ENCODE peak calls at places on chromosomes 13 and 19, in four cellular contexts. One of them, this sample, is unnamed.

GRCh38 chr19:48196933-48197665 is 26.6 kb downstream of the ZSWIM9 start:
- DNase-seq in stomach: no peak
- DNase-seq in fibroblast of pulmonary artery: peak
- DNase-seq in GM06990: no peak
- DNase-seq in this sample: no peak

GRCh38 chr13:33069365-33069764 is 53.1 kb downstream of the KL start:
- DNase-seq in stomach: no peak
- DNase-seq in fibroblast of pulmonary artery: no peak
- DNase-seq in GM06990: no peak
- DNase-seq in this sample: no peak

GRCh38 chr19:1851581-1852293 is 3.5 kb upstream of the REXO1 start:
- DNase-seq in stomach: no peak
- DNase-seq in fibroblast of pulmonary artery: no peak
- DNase-seq in GM06990: no peak
- DNase-seq in this sample: peak

GRCh38 chr13:106083620-106084350 is 451.7 kb downstream of the EFNB2 start:
- DNase-seq in stomach: peak
- DNase-seq in fibroblast of pulmonary artery: peak
- DNase-seq in GM06990: no peak
- DNase-seq in this sample: no peak

GRCh38 chr13:58051807-58052375 is 420.3 kb downstream of the PCDH17 start:
- DNase-seq in stomach: no peak
- DNase-seq in fibroblast of pulmonary artery: no peak
- DNase-seq in GM06990: no peak
- DNase-seq in this sample: no peak

GRCh38 chr13:22061371-22061805 is 390.5 kb downstream of the FGF9 start:
- DNase-seq in stomach: no peak
- DNase-seq in fibroblast of pulmonary artery: no peak
- DNase-seq in GM06990: peak
- DNase-seq in this sample: no peak

GRCh38 chr19:13974073-13974472 is 21.8 kb downstream of the DCAF15 start:
- DNase-seq in stomach: peak
- DNase-seq in fibroblast of pulmonary artery: peak
- DNase-seq in GM06990: no peak
- DNase-seq in this sample: no peak

GRCh38 chr13:41064493-41064892 is 3.2 kb downstream of the WBP4 start:
- DNase-seq in stomach: no peak
- DNase-seq in fibroblast of pulmonary artery: peak
- DNase-seq in GM06990: no peak
- DNase-seq in this sample: no peak

GRCh38 chr19:6099037-6099436 is 11.3 kb downstream of the RFX2 start:
- DNase-seq in stomach: no peak
- DNase-seq in fibroblast of pulmonary artery: no peak
- DNase-seq in GM06990: no peak
- DNase-seq in this sample: no peak

GRCh38 chr19:6218497-6219146 is 61.2 kb downstream of the MLLT1 start:
- DNase-seq in stomach: peak
- DNase-seq in fibroblast of pulmonary artery: peak
- DNase-seq in GM06990: peak
- DNase-seq in this sample: peak

GRCh38 chr19:42091300-42092266 is 15.6 kb downstream of the ZNF574 start:
- DNase-seq in stomach: peak
- DNase-seq in fibroblast of pulmonary artery: peak
- DNase-seq in GM06990: no peak
- DNase-seq in this sample: no peak

GRCh38 chr19:44212865-44213346 is 574 bp downstream of the ZNF227 start:
- DNase-seq in stomach: no peak
- DNase-seq in fibroblast of pulmonary artery: peak
- DNase-seq in GM06990: no peak
- DNase-seq in this sample: no peak

GRCh38 chr19:35752746-35753350 is 4.0 kb downstream of the HSPB6 start:
- DNase-seq in stomach: no peak
- DNase-seq in fibroblast of pulmonary artery: no peak
- DNase-seq in GM06990: no peak
- DNase-seq in this sample: no peak

GRCh38 chr13:110869805-110870706 is 44.8 kb downstream of the ANKRD10 start:
- DNase-seq in stomach: peak
- DNase-seq in fibroblast of pulmonary artery: peak
- DNase-seq in GM06990: no peak
- DNase-seq in this sample: peak

GRCh38 chr13:34941835-34942731 is at the start of gene NBEA:
- DNase-seq in stomach: peak
- DNase-seq in fibroblast of pulmonary artery: peak
- DNase-seq in GM06990: peak
- DNase-seq in this sample: peak

GRCh38 chr13:98571955-98572662 is 4.8 kb downstream of the STK24 start:
- DNase-seq in stomach: no peak
- DNase-seq in fibroblast of pulmonary artery: no peak
- DNase-seq in GM06990: peak
- DNase-seq in this sample: peak

GRCh38 chr19:52188822-52189744 is 769 bp upstream of the PPP2R1A start:
- DNase-seq in stomach: no peak
- DNase-seq in fibroblast of pulmonary artery: no peak
- DNase-seq in GM06990: peak
- DNase-seq in this sample: no peak

GRCh38 chr13:77235456-77236022 is 91.4 kb downstream of the MYCBP2 start:
- DNase-seq in stomach: no peak
- DNase-seq in fibroblast of pulmonary artery: no peak
- DNase-seq in GM06990: no peak
- DNase-seq in this sample: no peak

GRCh38 chr13:59696229-59696628 is 467.5 kb downstream of the DIAPH3 start:
- DNase-seq in stomach: no peak
- DNase-seq in fibroblast of pulmonary artery: no peak
- DNase-seq in GM06990: no peak
- DNase-seq in this sample: no peak

GRCh38 chr13:99905224-99905623 is 66.3 kb downstream of the ZIC5 start:
- DNase-seq in stomach: no peak
- DNase-seq in fibroblast of pulmonary artery: no peak
- DNase-seq in GM06990: no peak
- DNase-seq in this sample: no peak

DNA sequence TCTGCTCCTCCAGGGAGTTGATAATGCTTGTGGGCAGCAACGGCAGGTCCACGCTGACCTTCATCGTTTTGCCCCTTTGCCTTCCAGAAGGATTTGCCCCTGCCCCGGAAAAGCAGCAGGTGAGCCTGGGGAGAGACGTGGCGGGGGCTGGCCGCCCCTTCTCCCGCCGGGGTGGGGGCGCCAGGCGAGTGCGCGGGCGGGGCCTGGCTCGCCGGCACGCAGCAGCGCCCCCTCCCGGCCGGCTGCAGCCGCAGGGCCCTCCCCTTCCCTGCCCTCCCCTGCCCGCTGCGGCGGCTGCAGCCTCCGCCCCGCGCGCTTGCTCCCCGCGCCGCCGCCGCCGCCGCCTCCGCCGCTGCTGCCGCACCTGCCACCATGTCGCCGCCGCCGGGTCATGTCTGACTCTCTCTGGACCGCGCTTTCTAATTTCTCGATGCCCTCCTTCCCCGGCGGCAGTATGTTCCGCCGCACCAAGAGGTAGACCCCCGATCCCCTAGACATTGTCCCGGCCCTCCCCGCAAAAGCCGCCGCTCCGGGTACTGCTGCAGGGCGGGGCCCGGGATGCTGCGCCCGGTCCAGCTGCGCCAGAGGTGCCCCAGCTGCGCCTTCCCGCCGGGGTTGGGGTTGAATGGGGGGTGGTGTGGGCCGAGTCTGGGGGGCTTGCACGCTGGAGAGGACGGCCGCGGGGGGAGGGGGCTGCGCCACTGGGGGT is at the start of gene MAST1:
- DNase-seq in stomach: peak
- DNase-seq in fibroblast of pulmonary artery: no peak
- DNase-seq in GM06990: peak
- DNase-seq in this sample: peak
- TF ChIP-seq CTCF in stomach: peak
- TF ChIP-seq CTCF in fibroblast of pulmonary artery: no peak
- TF ChIP-seq CTCF in GM06990: no peak
- TF ChIP-seq CTCF in this sample: peak

GRCh38 chr19:11014403-11014911 is 53.6 kb downstream of the SMARCA4 start:
- DNase-seq in stomach: no peak
- DNase-seq in fibroblast of pulmonary artery: no peak
- DNase-seq in GM06990: no peak
- DNase-seq in this sample: no peak
- TF ChIP-seq CTCF in stomach: no peak
- TF ChIP-seq CTCF in fibroblast of pulmonary artery: peak
- TF ChIP-seq CTCF in GM06990: no peak
- TF ChIP-seq CTCF in this sample: no peak

GRCh38 chr13:38684714-38685113 is 2.2 kb upstream of the FREM2 start:
- DNase-seq in stomach: no peak
- DNase-seq in fibroblast of pulmonary artery: no peak
- DNase-seq in GM06990: no peak
- DNase-seq in this sample: no peak

GRCh38 chr13:38688674-38689073 is 1.8 kb downstream of the FREM2 start:
- DNase-seq in stomach: no peak
- DNase-seq in fibroblast of pulmonary artery: no peak
- DNase-seq in GM06990: no peak
- DNase-seq in this sample: no peak

GRCh38 chr13:38686635-38687245 is at the start of gene FREM2:
- DNase-seq in stomach: peak
- DNase-seq in fibroblast of pulmonary artery: peak
- DNase-seq in GM06990: peak
- DNase-seq in this sample: peak

GRCh38 chr13:38687246-38688229 is 661 bp downstream of the FREM2 start:
- DNase-seq in stomach: no peak
- DNase-seq in fibroblast of pulmonary artery: no peak
- DNase-seq in GM06990: peak
- DNase-seq in this sample: no peak

DNA sequence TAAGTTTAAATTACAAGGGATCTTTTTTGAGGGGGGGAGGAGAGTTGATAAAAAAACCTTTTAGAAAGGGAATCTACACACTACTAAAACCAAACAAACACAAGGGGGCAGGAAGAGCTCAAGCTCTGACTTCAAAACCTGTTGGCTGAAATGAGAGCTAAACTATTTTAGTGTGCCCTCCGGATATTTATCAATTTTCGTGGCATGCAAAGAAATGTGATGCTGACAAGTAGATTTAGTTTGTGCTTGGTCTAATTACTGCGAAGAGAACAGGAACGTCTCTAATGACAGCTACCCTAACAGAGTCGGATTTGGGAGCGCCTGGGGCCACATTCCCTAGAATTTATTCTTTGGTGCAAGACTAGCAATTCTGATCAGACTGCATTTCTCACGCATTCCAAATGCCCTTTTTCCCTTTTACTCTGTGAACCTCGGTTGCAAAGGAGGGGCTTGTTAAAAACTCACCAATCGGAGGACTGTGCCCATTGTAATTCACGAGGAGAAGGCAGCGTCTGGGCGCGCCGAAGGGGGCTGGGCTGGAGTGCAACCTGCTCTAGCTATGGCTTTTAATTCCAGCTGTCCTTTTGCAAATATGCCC is 804 bp upstream of the FREM2 start:
- DNase-seq in stomach: no peak
- DNase-seq in fibroblast of pulmonary artery: peak
- DNase-seq in GM06990: no peak
- DNase-seq in this sample: no peak
- TF ChIP-seq CTCF in stomach: no peak
- TF ChIP-seq CTCF in fibroblast of pulmonary artery: peak
- TF ChIP-seq CTCF in GM06990: peak
- TF ChIP-seq CTCF in this sample: no peak

DNA sequence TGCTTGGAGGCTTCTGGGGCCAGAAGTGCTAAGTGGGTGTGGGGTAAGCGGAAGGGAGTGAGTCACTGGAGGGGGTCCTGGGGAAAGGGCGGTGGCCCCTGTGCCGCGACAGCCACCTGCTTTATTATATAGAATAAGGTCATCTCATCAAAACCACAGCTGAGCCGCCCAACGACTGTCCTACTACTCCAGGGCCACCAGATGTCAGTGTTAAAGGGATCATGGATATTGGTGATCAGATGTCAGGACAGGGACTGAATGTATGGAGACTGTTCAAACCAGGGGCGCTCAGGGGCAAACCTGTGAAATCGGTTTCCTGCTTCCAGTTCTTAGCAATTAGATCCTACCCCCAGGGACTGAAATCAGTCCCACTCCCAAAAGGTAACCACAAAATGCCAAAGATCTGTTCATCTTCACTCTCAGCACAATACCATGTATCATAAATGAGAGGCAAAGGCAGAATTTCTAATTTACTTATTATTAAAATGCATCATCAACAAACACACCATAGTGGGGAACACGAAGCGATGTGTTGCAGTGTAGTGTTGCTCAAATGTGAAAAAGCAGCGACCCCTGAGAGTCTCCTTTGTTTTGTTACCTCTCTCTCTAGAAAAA is 24.5 kb downstream of the ARL11 start:
- DNase-seq in stomach: peak
- DNase-seq in fibroblast of pulmonary artery: peak
- DNase-seq in GM06990: no peak
- DNase-seq in this sample: no peak
- TF ChIP-seq CTCF in stomach: peak
- TF ChIP-seq CTCF in fibroblast of pulmonary artery: peak
- TF ChIP-seq CTCF in GM06990: peak
- TF ChIP-seq CTCF in this sample: peak

DNA sequence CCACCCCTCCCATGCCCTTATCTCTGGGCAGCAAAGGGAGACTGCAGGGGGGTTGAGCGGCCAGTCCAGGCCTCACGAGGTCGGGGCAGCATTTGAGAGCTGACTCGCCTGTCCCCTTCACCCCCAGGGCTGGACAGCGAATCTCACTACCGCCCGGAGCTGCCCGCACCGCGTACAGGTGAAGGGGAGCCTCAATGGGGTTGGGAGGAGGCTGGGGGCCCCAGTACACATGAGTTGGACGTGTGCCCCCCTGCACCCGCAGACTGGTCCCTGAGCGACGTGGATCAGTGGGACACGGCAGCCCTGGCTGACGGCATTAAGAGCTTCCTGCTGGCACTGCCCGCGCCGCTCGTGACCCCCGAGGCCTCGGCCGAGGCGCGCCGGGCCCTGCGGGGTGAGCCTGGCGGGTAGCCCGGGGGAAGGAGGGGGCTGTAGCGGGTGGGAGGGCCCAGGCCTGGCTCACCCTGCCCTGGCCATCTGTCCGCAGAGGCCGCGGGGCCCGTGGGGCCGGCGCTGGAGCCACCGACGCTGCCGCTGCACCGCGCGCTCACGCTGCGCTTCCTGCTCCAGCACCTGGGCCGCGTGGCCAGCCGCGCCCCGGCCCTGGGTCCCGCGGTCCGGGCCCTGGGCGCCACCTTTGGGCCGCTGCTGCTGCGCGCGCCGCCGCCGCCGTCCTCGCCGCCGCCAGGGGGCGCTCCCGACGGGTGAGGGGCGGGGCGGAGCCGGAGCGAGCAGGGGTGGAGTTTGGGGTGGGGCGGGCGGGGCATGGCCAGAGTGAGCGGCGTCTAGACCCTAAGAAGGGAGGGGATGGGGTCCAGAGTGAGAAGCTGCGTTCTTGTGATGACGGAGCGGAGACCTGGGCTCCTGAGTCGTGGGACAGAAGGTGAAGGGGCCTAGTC is 8.1 kb downstream of the PIK3R2 start:
- DNase-seq in stomach: peak
- DNase-seq in fibroblast of pulmonary artery: peak
- DNase-seq in GM06990: peak
- DNase-seq in this sample: peak
- TF ChIP-seq CTCF in stomach: peak
- TF ChIP-seq CTCF in fibroblast of pulmonary artery: no peak
- TF ChIP-seq CTCF in GM06990: peak
- TF ChIP-seq CTCF in this sample: peak

DNA sequence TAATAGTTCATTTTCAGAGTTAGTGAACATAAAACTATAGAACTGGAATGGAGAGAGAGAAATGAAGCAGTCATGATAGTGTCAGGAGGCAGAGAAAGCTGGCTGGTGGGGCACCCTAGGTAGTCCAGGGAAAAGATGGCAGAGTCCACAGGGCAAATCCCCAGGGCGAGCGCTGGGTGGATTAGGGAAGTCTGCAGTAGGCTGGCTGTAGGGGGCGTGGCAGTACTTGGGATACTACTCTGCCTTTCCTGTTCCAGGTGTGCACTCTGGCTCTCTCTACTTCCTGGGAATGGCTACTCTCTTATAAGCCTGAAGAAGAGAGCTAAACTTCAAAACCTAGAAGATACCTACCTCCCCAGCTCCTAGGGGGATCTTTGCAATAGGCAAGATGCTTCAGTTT is 232.9 kb upstream of the SLC10A2 start:
- DNase-seq in stomach: no peak
- DNase-seq in fibroblast of pulmonary artery: no peak
- DNase-seq in GM06990: no peak
- DNase-seq in this sample: peak
- TF ChIP-seq CTCF in stomach: no peak
- TF ChIP-seq CTCF in fibroblast of pulmonary artery: no peak
- TF ChIP-seq CTCF in GM06990: no peak
- TF ChIP-seq CTCF in this sample: no peak

This sample was measured in mucosa of descending colon.